ENCODE peak calls at places on chromosomes 1 and 21, in five cellular contexts. One of them, this sample, is unnamed.

GRCh38 chr1:77044133-77044849 is 174.9 kb downstream of the PIGK start:
- DNase-seq in prostate gland: no peak
- DNase-seq in fibroblast of lung: peak
- DNase-seq in GM06990: no peak
- DNase-seq in A549: no peak
- DNase-seq in this sample: peak

GRCh38 chr21:46052703-46053651 is 44.9 kb upstream of the COL6A2 start:
- DNase-seq in A549: no peak
- DNase-seq in fibroblast of lung: peak
- DNase-seq in GM06990: no peak
- DNase-seq in prostate gland: no peak
- DNase-seq in this sample: peak

GRCh38 chr1:156155760-156156495 is 2.5 kb downstream of the SEMA4A start:
- DNase-seq in prostate gland: no peak
- DNase-seq in GM06990: no peak
- DNase-seq in fibroblast of lung: no peak
- DNase-seq in A549: no peak
- DNase-seq in this sample: no peak

GRCh38 chr1:43975249-43975961 is 645 bp downstream of the ATP6V0B start:
- DNase-seq in fibroblast of lung: peak
- DNase-seq in A549: no peak
- DNase-seq in GM06990: peak
- DNase-seq in prostate gland: peak
- DNase-seq in this sample: no peak

GRCh38 chr1:226882631-226883409 is 12.4 kb downstream of the PSEN2 start:
- DNase-seq in fibroblast of lung: peak
- DNase-seq in GM06990: peak
- DNase-seq in prostate gland: no peak
- DNase-seq in A549: no peak
- DNase-seq in this sample: no peak

GRCh38 chr1:67557731-67558448 is 127.1 kb upstream of the GADD45A start:
- DNase-seq in fibroblast of lung: peak
- DNase-seq in A549: no peak
- DNase-seq in GM06990: no peak
- DNase-seq in prostate gland: no peak
- DNase-seq in this sample: no peak

GRCh38 chr1:160768295-160768657 is 27.7 kb upstream of the LY9 start:
- DNase-seq in fibroblast of lung: no peak
- DNase-seq in A549: no peak
- DNase-seq in GM06990: peak
- DNase-seq in prostate gland: no peak
- DNase-seq in this sample: no peak

GRCh38 chr1:209601809-209602657 is 18.5 kb downstream of the CAMK1G start:
- DNase-seq in GM06990: no peak
- DNase-seq in fibroblast of lung: peak
- DNase-seq in A549: peak
- DNase-seq in prostate gland: peak
- DNase-seq in this sample: peak

GRCh38 chr1:34824817-34825454 is 32.1 kb downstream of the GJA4 start:
- DNase-seq in GM06990: no peak
- DNase-seq in fibroblast of lung: no peak
- DNase-seq in A549: no peak
- DNase-seq in prostate gland: no peak
- DNase-seq in this sample: no peak

GRCh38 chr1:209207126-209207700 is 376.3 kb upstream of the CAMK1G start:
- DNase-seq in GM06990: no peak
- DNase-seq in fibroblast of lung: no peak
- DNase-seq in prostate gland: no peak
- DNase-seq in A549: no peak
- DNase-seq in this sample: no peak

GRCh38 chr1:177789956-177790355 is 179.9 kb downstream of the SEC16B start:
- DNase-seq in GM06990: no peak
- DNase-seq in prostate gland: no peak
- DNase-seq in A549: no peak
- DNase-seq in fibroblast of lung: no peak
- DNase-seq in this sample: no peak

GRCh38 chr1:94962745-94963265 is 35.9 kb upstream of the CNN3 start:
- DNase-seq in prostate gland: peak
- DNase-seq in A549: no peak
- DNase-seq in GM06990: peak
- DNase-seq in fibroblast of lung: peak
- DNase-seq in this sample: no peak

GRCh38 chr1:33709780-33710713 is 153.8 kb upstream of the HMGB4 start:
- DNase-seq in fibroblast of lung: peak
- DNase-seq in A549: no peak
- DNase-seq in GM06990: no peak
- DNase-seq in prostate gland: no peak
- DNase-seq in this sample: peak

GRCh38 chr21:25572895-25573310 is 34.4 kb downstream of the MRPL39 start:
- DNase-seq in prostate gland: no peak
- DNase-seq in A549: no peak
- DNase-seq in GM06990: no peak
- DNase-seq in fibroblast of lung: peak
- DNase-seq in this sample: no peak

GRCh38 chr1:63968663-63969460 is 195.0 kb downstream of the ROR1 start:
- DNase-seq in fibroblast of lung: peak
- DNase-seq in prostate gland: no peak
- DNase-seq in A549: no peak
- DNase-seq in GM06990: no peak
- DNase-seq in this sample: peak

GRCh38 chr1:154609398-154610380 is 1.7 kb upstream of the ADAR start:
- DNase-seq in fibroblast of lung: peak
- DNase-seq in prostate gland: no peak
- DNase-seq in GM06990: peak
- DNase-seq in A549: no peak
- DNase-seq in this sample: peak

GRCh38 chr1:235650341-235651169 is 971 bp upstream of the GNG4 start:
- DNase-seq in prostate gland: no peak
- DNase-seq in A549: no peak
- DNase-seq in GM06990: no peak
- DNase-seq in fibroblast of lung: no peak
- DNase-seq in this sample: peak

GRCh38 chr1:117652421-117652820 is 46.6 kb downstream of the TENT5C start:
- DNase-seq in GM06990: no peak
- DNase-seq in fibroblast of lung: no peak
- DNase-seq in A549: no peak
- DNase-seq in prostate gland: no peak
- DNase-seq in this sample: no peak

GRCh38 chr1:245988393-245989078 is 518.5 kb downstream of the SMYD3 start:
- DNase-seq in prostate gland: no peak
- DNase-seq in fibroblast of lung: no peak
- DNase-seq in A549: no peak
- DNase-seq in GM06990: no peak
- DNase-seq in this sample: no peak

GRCh38 chr1:168348146-168348709 is 67.6 kb downstream of the TBX19 start:
- DNase-seq in fibroblast of lung: no peak
- DNase-seq in A549: no peak
- DNase-seq in prostate gland: no peak
- DNase-seq in GM06990: peak
- DNase-seq in this sample: no peak

GRCh38 chr21:36478207-36478701 is 1.7 kb downstream of the CLDN14 start:
- DNase-seq in fibroblast of lung: peak
- DNase-seq in GM06990: peak
- DNase-seq in A549: peak
- DNase-seq in prostate gland: no peak
- DNase-seq in this sample: peak

GRCh38 chr21:35208810-35209517 is 159.9 kb upstream of the RUNX1 start:
- DNase-seq in GM06990: no peak
- DNase-seq in A549: no peak
- DNase-seq in fibroblast of lung: peak
- DNase-seq in prostate gland: no peak
- DNase-seq in this sample: no peak

GRCh38 chr1:41914515-41914914 is 4.2 kb downstream of the HIVEP3 start:
- DNase-seq in A549: no peak
- DNase-seq in fibroblast of lung: no peak
- DNase-seq in GM06990: no peak
- DNase-seq in prostate gland: no peak
- DNase-seq in this sample: no peak

GRCh38 chr1:31216016-31216415 is 23.7 kb downstream of the NKAIN1 start:
- DNase-seq in fibroblast of lung: peak
- DNase-seq in prostate gland: peak
- DNase-seq in A549: no peak
- DNase-seq in GM06990: no peak
- DNase-seq in this sample: peak

GRCh38 chr1:97943354-97943753 is 22.5 kb upstream of the DPYD start:
- DNase-seq in fibroblast of lung: peak
- DNase-seq in GM06990: no peak
- DNase-seq in A549: no peak
- DNase-seq in prostate gland: no peak
- DNase-seq in this sample: peak

GRCh38 chr1:61752921-61753389 is 10.7 kb downstream of the PATJ start:
- DNase-seq in prostate gland: no peak
- DNase-seq in fibroblast of lung: no peak
- DNase-seq in GM06990: no peak
- DNase-seq in A549: no peak
- DNase-seq in this sample: no peak

GRCh38 chr1:160416369-160416768 is 16.0 kb downstream of the VANGL2 start:
- DNase-seq in A549: peak
- DNase-seq in prostate gland: no peak
- DNase-seq in GM06990: no peak
- DNase-seq in fibroblast of lung: peak
- DNase-seq in this sample: peak

GRCh38 chr1:67724928-67725560 is 40.0 kb downstream of the GADD45A start:
- DNase-seq in A549: no peak
- DNase-seq in prostate gland: peak
- DNase-seq in fibroblast of lung: peak
- DNase-seq in GM06990: no peak
- DNase-seq in this sample: peak

GRCh38 chr1:193763313-193763712 is 576.9 kb upstream of the B3GALT2 start:
- DNase-seq in A549: no peak
- DNase-seq in prostate gland: no peak
- DNase-seq in GM06990: no peak
- DNase-seq in fibroblast of lung: peak
- DNase-seq in this sample: peak

GRCh38 chr21:41668051-41668541 is 98.8 kb downstream of the RIPK4 start:
- DNase-seq in fibroblast of lung: no peak
- DNase-seq in GM06990: no peak
- DNase-seq in prostate gland: no peak
- DNase-seq in A549: no peak
- DNase-seq in this sample: no peak

GRCh38 chr21:44329086-44329889 is 9.9 kb downstream of the CFAP410 start:
- DNase-seq in fibroblast of lung: no peak
- DNase-seq in GM06990: no peak
- DNase-seq in prostate gland: no peak
- DNase-seq in A549: no peak
- DNase-seq in this sample: no peak

DNA sequence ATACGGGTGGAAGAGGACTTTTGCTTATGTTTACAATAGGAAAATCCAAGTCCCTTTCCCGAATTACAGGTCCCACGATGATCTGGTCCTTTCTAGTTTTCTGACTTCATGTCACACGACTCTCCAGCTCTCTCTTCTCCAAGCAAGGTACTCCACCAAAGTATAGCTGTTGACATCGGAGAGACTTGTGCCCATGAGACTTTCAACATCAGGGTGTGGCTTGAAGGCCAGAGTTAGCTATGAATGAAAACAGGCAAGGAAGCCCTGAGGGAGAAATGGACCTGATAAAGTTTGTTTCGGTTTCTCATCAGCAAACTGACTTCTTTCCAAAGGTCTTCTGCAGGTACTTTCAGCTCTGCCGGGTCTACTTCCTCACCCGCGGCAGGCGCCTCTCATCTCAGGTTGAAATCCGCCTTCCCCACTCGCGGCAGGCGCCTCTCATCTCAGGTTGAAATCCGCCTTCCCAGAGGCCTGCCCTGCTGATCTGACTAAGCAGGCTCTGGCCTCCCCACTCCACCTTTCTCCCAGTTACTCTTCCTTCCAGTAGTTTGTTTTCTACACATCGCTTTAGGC is 2.1 kb upstream of the PER3 start:
- DNase-seq in fibroblast of lung: no peak
- DNase-seq in A549: no peak
- DNase-seq in prostate gland: no peak
- DNase-seq in GM06990: peak
- DNase-seq in this sample: no peak
- H3K4me3 ChIP-seq in fibroblast of lung: no peak
- H3K4me3 ChIP-seq in A549: no peak
- H3K4me3 ChIP-seq in prostate gland: no peak
- H3K4me3 ChIP-seq in GM06990: no peak
- H3K4me3 ChIP-seq in this sample: no peak

DNA sequence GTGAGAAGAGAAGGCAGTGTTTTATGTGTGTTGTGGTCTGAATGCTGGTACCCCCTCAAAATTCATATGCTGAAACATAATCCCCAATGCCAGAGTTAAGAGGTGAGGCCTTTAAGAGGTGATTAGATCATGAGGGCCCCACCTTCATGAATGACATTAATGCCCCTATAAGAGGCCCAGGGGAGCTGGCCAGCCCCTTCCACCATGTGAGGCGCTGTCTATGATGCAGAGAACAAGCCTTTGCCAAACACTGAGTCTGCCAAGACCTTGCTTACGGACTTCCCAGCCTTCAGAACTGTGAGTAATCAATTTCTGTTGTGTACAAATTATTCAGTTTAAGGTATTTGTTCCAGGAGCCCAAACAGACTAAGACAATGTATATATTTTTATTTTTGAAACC is 20.2 kb downstream of the CAPZB start:
- DNase-seq in prostate gland: no peak
- DNase-seq in GM06990: no peak
- DNase-seq in A549: no peak
- DNase-seq in fibroblast of lung: peak
- DNase-seq in this sample: peak
- TF ChIP-seq CTCF in prostate gland: no peak
- TF ChIP-seq CTCF in GM06990: no peak
- TF ChIP-seq CTCF in A549: no peak
- TF ChIP-seq CTCF in fibroblast of lung: no peak
- TF ChIP-seq CTCF in this sample: no peak

DNA sequence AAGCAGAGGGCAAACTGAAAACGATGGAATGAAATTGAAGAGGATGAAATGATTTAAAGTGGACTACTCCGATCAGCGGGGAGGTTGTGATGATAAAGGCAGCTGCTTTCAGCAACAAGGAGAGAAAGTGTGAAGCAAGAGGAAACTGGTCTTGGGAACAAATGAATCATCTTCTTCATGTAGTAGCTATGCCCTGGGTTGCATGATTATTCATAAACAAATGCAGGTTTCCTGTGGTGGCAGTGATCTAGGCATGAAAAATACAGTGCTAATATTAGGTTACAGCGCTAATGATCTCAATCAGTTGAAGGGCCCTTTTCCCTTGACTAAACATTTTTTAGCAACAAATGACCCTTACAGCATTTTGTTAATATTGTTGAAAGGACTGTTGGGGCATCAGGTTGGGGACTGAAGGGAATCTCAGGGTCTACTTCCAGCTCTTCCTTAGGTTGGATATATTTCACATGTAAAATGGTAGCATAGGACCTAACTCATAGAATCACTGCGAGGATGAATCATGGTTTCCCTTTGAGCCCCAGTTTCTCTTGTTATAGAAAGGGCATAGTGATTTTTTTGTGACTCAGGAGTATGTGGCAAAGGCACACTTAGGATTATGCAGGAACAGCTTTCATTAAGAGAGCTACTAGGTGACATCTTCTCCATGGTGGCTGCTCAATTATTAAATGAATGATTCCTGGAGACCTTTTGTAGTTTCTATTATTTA is 1.9 kb upstream of the ZFYVE9 start:
- DNase-seq in A549: no peak
- DNase-seq in GM06990: peak
- DNase-seq in prostate gland: no peak
- DNase-seq in fibroblast of lung: peak
- DNase-seq in this sample: peak
- H3K4me3 ChIP-seq in A549: no peak
- H3K4me3 ChIP-seq in GM06990: no peak
- H3K4me3 ChIP-seq in prostate gland: no peak
- H3K4me3 ChIP-seq in fibroblast of lung: no peak
- H3K4me3 ChIP-seq in this sample: no peak

GRCh38 chr1:159196543-159196942 is 8.1 kb upstream of the ACKR1 start:
- DNase-seq in GM06990: no peak
- DNase-seq in prostate gland: no peak
- DNase-seq in fibroblast of lung: no peak
- DNase-seq in A549: no peak
- DNase-seq in this sample: no peak
- TF ChIP-seq CTCF in GM06990: peak
- TF ChIP-seq CTCF in prostate gland: no peak
- TF ChIP-seq CTCF in fibroblast of lung: no peak
- TF ChIP-seq CTCF in A549: no peak
- TF ChIP-seq CTCF in this sample: peak

This sample was measured in foreskin fibroblast.